ENCODE peak calls at places on chromosomes 4 and X, in eight cellular contexts. G is posterior vena cava; B is prostate gland; R is stimulated activated CD4-positive, alpha-beta T cell treated with anti-CD3 and anti-CD28 coated beads, Interleukin-15, amount 100 ng/mL, for 24 hours; L is HEK293T; Y is Jurkat, Clone E6-1; X is adipocyte; O is GM06990. S is an unnamed sample.

GRCh38 chr4:25915359-25915716 is 1.3 kb downstream of the SMIM20 start:
- DNase-seq in G (no peak), B (no peak), R (no peak), L (no peak), Y (no peak), X (no peak), O (no peak), S (no peak)

GRCh38 chr4:158538176-158538575 is 16.5 kb downstream of the RXFP1 start:
- DNase-seq in G (no peak), B (no peak), R (no peak), L (no peak), Y (no peak), X (peak; percentile 25), O (no peak), S (no peak)

GRCh38 chr4:27128431-27128830 is 267.8 kb downstream of the STIM2 start:
- DNase-seq in G (no peak), B (no peak), R (no peak), L (no peak), Y (no peak), X (no peak), O (no peak), S (no peak)

GRCh38 chrX:36434521-36434920 is 515.0 kb downstream of the CFAP47 start:
- DNase-seq in G (no peak), B (no peak), R (no peak), L (no peak), Y (no peak), X (no peak), O (no peak), S (no peak)

GRCh38 chr4:111776546-111776945 is 368.7 kb upstream of the FAM241A start:
- DNase-seq in G (no peak), B (no peak), R (no peak), L (no peak), Y (no peak), X (no peak), O (no peak), S (no peak)

GRCh38 chr4:153792007-153792892 is 3.4 kb upstream of the SFRP2 start:
- DNase-seq in G (peak; percentile 86), B (no peak), R (peak; percentile 69), L (no peak), Y (no peak), X (peak; percentile 47), O (peak; percentile 23), S (peak; percentile 56)

GRCh38 chrX:38006283-38006682 is at the start of gene SYTL5:
- DNase-seq in G (no peak), B (peak; percentile 45), R (no peak), L (no peak), Y (no peak), X (no peak), O (no peak), S (no peak)

GRCh38 chr4:75658881-75659280 is 14.3 kb downstream of the G3BP2 start:
- DNase-seq in G (no peak), B (no peak), R (no peak), L (no peak), Y (no peak), X (no peak), O (no peak), S (no peak)

GRCh38 chr4:18021470-18021719 is 160 bp downstream of the LCORL start:
- DNase-seq in G (no peak), B (no peak), R (no peak), L (peak; percentile 42), Y (no peak), X (no peak), O (peak; percentile 80), S (peak; percentile 52)

GRCh38 chr4:184165291-184165690 is 52.4 kb downstream of the ENPP6 start:
- DNase-seq in G (no peak), B (no peak), R (no peak), L (no peak), Y (no peak), X (no peak), O (no peak), S (no peak)

GRCh38 chrX:13283512-13283911 is 36.3 kb downstream of the ATXN3L start:
- DNase-seq in G (no peak), B (no peak), R (no peak), L (no peak), Y (peak; percentile 23), X (no peak), O (no peak), S (no peak)

GRCh38 chr4:138727704-138728103 is 287.9 kb upstream of the NOCT start:
- DNase-seq in G (no peak), B (no peak), R (no peak), L (no peak), Y (no peak), X (no peak), O (no peak), S (no peak)

GRCh38 chr4:39025552-39026085 is 6.6 kb downstream of the TMEM156 start:
- DNase-seq in G (no peak), B (no peak), R (no peak), L (no peak), Y (no peak), X (no peak), O (no peak), S (no peak)

GRCh38 chr4:37719021-37719420 is 32.8 kb upstream of the RELL1 start:
- DNase-seq in G (no peak), B (no peak), R (no peak), L (no peak), Y (no peak), X (no peak), O (no peak), S (no peak)

GRCh38 chrX:134004038-134004437 is 18.6 kb upstream of the GPC3 start:
- DNase-seq in G (no peak), B (peak; percentile 9), R (no peak), L (no peak), Y (no peak), X (peak; percentile 68), O (no peak), S (no peak)

GRCh38 chr4:25859429-25860148 is 3.2 kb downstream of the SEL1L3 start:
- DNase-seq in G (no peak), B (no peak), R (peak; percentile 23), L (no peak), Y (peak; percentile 76), X (no peak), O (no peak), S (no peak)

GRCh38 chr4:185227131-185227551 is 17.7 kb downstream of the SNX25 start:
- DNase-seq in G (no peak), B (no peak), R (no peak), L (no peak), Y (no peak), X (no peak), O (no peak), S (no peak)

GRCh38 chrX:112851806-112852205 is 11.2 kb upstream of the AMOT start:
- DNase-seq in G (no peak), B (no peak), R (no peak), L (no peak), Y (no peak), X (peak; percentile 80), O (no peak), S (no peak)

GRCh38 chrX:70453024-70453618 is 8.5 kb downstream of the DLG3 start:
- DNase-seq in G (no peak), B (no peak), R (no peak), L (no peak), Y (no peak), X (no peak), O (no peak), S (no peak)

GRCh38 chr4:18034099-18034498 is 12.5 kb upstream of the LCORL start:
- DNase-seq in G (no peak), B (no peak), R (no peak), L (no peak), Y (no peak), X (peak; percentile 61), O (no peak), S (no peak)

GRCh38 chr4:38068107-38068506 is 107.9 kb downstream of the PTTG2 start:
- DNase-seq in G (no peak), B (no peak), R (no peak), L (no peak), Y (no peak), X (no peak), O (no peak), S (no peak)

GRCh38 chr4:112910109-112910736 is 139.2 kb upstream of the ANK2 start:
- DNase-seq in G (no peak), B (no peak), R (no peak), L (peak; percentile 47), Y (no peak), X (peak; percentile 79), O (no peak), S (no peak)

GRCh38 chr4:1775731-1776500 is 17.2 kb upstream of the FGFR3 start:
- DNase-seq in G (no peak), B (no peak), R (no peak), L (no peak), Y (no peak), X (peak; percentile 8), O (no peak), S (no peak)

GRCh38 chr4:129806986-129807385 is 711.0 kb downstream of the C4orf33 start:
- DNase-seq in G (no peak), B (no peak), R (no peak), L (no peak), Y (no peak), X (peak; percentile 32), O (no peak), S (no peak)

GRCh38 chrX:123060986-123061385 is 123.1 kb upstream of the GRIA3 start:
- DNase-seq in G (no peak), B (no peak), R (no peak), L (no peak), Y (no peak), X (no peak), O (no peak), S (no peak)

GRCh38 chrX:115940348-115940747 is 230.2 kb upstream of the AGTR2 start:
- DNase-seq in G (no peak), B (no peak), R (no peak), L (no peak), Y (no peak), X (no peak), O (peak; percentile 30), S (no peak)

GRCh38 chr4:74158561-74159396 is 861 bp downstream of the MTHFD2L start:
- DNase-seq in G (no peak), B (no peak), R (no peak), L (no peak), Y (peak; percentile 5), X (peak; percentile 69), O (no peak), S (no peak)

GRCh38 chrX:24231169-24231568 is 81.6 kb downstream of the ZFX start:
- DNase-seq in G (no peak), B (no peak), R (no peak), L (no peak), Y (no peak), X (peak; percentile 69), O (no peak), S (peak; percentile 1)

GRCh38 chr4:122819708-122820449 is 6.8 kb upstream of the FGF2 start:
- DNase-seq in G (no peak), B (no peak), R (no peak), L (no peak), Y (no peak), X (peak; percentile 55), O (no peak), S (no peak)

GRCh38 chrX:37474478-37474877 is 97.0 kb upstream of the LANCL3 start:
- DNase-seq in G (no peak), B (no peak), R (no peak), L (no peak), Y (no peak), X (no peak), O (no peak), S (no peak)

GRCh38 chr4:152352215-152352614 is 183.7 kb downstream of the FBXW7 start:
- DNase-seq in G (no peak), B (no peak), R (no peak), L (no peak), Y (no peak), X (peak; percentile 57), O (no peak), S (no peak)

GRCh38 chrX:140933056-140933455 is 69.3 kb upstream of the SPANXB1 start:
- DNase-seq in G (no peak), B (no peak), R (no peak), L (no peak), Y (no peak), X (no peak), O (no peak), S (no peak)

GRCh38 chr4:67545996-67546356 is 673 bp upstream of the CENPC start:
- DNase-seq in G (no peak), B (no peak), R (no peak), L (no peak), Y (no peak), X (no peak), O (no peak), S (no peak)

GRCh38 chr4:144649646-144650045 is 3.7 kb downstream of the HHIP start:
- DNase-seq in G (no peak), B (no peak), R (no peak), L (no peak), Y (no peak), X (no peak), O (no peak), S (no peak)